ENCODE peak calls at places on chromosomes 16 and 17, in seven cellular contexts. L is testis, D is brain microvascular endothelial cell, N is left lung, J is AG04450, Z is esophagus muscularis mucosa, U is IMR-90. O is an unnamed sample.

GRCh38 chr17:62819511-62820221 is 11.6 kb upstream of the MARCHF10 start:
- DNase-seq in D (peak), Z (peak), U (peak), L (peak), N (peak), J (peak), O (peak)

GRCh38 chr16:86029131-86029741 is 130.3 kb downstream of the IRF8 start:
- DNase-seq in Z (no peak), D (peak), L (no peak), U (peak), J (peak), N (peak), O (peak)

GRCh38 chr17:75869282-75870141 is 8.9 kb downstream of the TRIM47 start:
- DNase-seq in U (peak), D (no peak), N (no peak), L (peak), J (no peak), Z (no peak), O (peak)

GRCh38 chr17:64780096-64781012 is 118.2 kb upstream of the SMURF2 start:
- DNase-seq in D (no peak), L (peak), Z (no peak), J (no peak), N (peak), U (no peak), O (peak)

GRCh38 chr16:66020061-66020460 is 346.4 kb upstream of the CDH5 start:
- DNase-seq in N (no peak), Z (no peak), U (peak), D (peak), J (no peak), L (no peak), O (peak)

GRCh38 chr17:81824595-81824994 is 8.5 kb downstream of the MCRIP1 start:
- DNase-seq in J (no peak), U (no peak), N (no peak), Z (no peak), L (no peak), D (no peak), O (no peak)

GRCh38 chr17:7019839-7020519 is 2.9 kb upstream of the BCL6B start:
- DNase-seq in U (peak), L (peak), Z (no peak), J (no peak), N (no peak), D (no peak), O (peak)

GRCh38 chr17:80709090-80709695 is 164.6 kb downstream of the RPTOR start:
- DNase-seq in N (no peak), L (no peak), D (no peak), J (no peak), U (no peak), Z (no peak), O (no peak)

GRCh38 chr16:50309527-50310307 is 43.4 kb downstream of the ADCY7 start:
- DNase-seq in J (no peak), D (no peak), Z (no peak), N (no peak), U (no peak), L (peak), O (peak)

GRCh38 chr17:40456396-40456951 is 13.2 kb downstream of the IGFBP4 start:
- DNase-seq in N (no peak), J (no peak), D (no peak), Z (no peak), U (no peak), L (no peak), O (peak)

GRCh38 chr17:49691086-49691676 is 13.3 kb upstream of the SPOP start:
- DNase-seq in Z (no peak), D (peak), N (no peak), U (no peak), L (peak), J (no peak), O (peak)
- H3K27ac ChIP-seq in Z (peak), D (peak), N (peak), U (no peak), L (peak), J (no peak), O (peak)

DNA sequence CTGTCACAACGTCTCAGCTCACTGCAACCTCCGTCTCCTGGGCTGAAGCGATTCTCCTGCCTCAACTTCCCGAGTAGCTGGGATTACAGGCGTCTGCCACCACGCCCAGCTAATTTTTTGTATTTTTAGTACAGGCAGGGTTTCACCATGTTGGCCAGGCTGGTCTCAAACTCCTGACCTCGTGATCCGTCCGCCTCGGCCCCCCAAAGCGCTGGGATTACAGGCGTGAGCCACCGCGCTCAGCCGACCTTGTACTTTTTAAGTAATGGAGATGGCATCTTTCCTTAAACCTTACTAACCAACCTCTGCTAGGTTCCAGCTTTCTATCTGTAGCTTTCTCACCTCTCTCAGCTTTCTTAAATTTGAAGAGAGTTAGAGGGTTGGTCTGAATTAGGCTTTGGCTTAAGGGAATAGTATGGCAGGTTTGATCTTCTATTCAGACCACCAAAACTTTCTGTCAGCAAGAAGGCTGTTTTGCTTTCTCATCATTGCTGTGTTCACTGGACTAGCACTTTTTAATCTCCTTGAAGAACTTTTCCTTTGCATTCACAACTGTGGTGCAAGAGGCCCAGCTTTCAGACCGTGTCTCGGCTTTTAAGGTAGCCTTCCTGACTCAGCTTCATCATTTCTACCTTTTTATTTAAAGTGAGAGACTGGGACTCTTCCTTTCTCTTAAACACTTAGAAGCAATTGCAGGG is 28.0 kb downstream of the YWHAE start:
- DNase-seq in L (no peak), Z (no peak), U (no peak), N (no peak), D (no peak), J (no peak), O (no peak)
- TF ChIP-seq CTCF in L (no peak), Z (no peak), U (no peak), N (no peak), D (no peak), J (no peak), O (no peak)

DNA sequence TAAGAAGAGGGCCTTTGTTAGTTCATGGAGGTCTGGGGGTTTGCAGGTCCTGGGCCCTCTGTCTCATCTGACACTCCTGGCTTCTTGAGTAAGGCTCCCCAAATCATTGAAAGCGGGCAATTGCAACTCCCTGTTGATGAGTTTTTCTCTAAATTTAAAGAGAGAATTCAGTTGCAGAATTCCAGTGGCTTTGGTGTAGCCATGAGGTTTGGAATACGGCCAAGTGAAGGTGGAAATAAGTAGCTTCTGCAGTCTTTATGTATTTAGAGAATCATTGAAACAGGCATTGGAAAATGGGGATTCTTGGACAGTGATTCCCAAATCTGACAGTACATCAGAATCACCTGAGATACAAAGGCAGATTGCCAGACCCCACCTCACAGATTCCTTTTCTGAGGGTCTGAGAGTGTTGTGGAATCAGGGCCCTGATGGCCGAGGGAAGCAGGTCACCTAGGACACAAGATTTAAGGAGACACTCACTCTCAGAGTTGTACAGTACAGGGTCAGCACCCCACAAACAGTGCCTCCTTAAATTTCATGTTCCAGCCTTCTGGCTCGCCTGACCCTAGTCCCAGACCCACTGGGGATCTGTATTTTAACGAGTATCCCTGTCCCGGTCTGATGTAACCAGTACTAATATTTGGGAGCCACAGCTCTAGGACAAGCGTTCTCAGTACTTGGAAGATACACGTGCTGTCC is 37.7 kb downstream of the YPEL2 start:
- DNase-seq in J (no peak), Z (no peak), L (no peak), N (no peak), U (no peak), D (no peak), O (no peak)
- H3K27ac ChIP-seq in J (no peak), Z (peak), L (peak), N (peak), U (no peak), D (no peak), O (no peak)

GRCh38 chr17:30278032-30278431 is 13.7 kb downstream of the BLMH start:
- DNase-seq in U (peak), L (peak), D (peak), J (no peak), Z (no peak), N (no peak), O (no peak)
- TF ChIP-seq CTCF in U (peak), L (peak), D (peak), J (peak), Z (peak), N (peak), O (peak)

GRCh38 chr17:28967240-28968135 is 16.2 kb upstream of the PHF12 start:
- DNase-seq in J (no peak), Z (no peak), N (no peak), U (no peak), L (no peak), D (no peak), O (peak)

GRCh38 chr17:28969706-28970393 is 18.5 kb upstream of the PHF12 start:
- DNase-seq in D (no peak), L (no peak), J (no peak), N (no peak), U (no peak), Z (no peak), O (peak)

GRCh38 chr17:28970879-28971278 is 19.6 kb upstream of the PHF12 start:
- DNase-seq in U (no peak), N (no peak), L (peak), Z (no peak), D (no peak), J (no peak), O (peak)

GRCh38 chr17:28968914-28969295 is 17.6 kb upstream of the PHF12 start:
- DNase-seq in N (no peak), U (no peak), L (no peak), Z (no peak), D (no peak), J (no peak), O (peak)

DNA sequence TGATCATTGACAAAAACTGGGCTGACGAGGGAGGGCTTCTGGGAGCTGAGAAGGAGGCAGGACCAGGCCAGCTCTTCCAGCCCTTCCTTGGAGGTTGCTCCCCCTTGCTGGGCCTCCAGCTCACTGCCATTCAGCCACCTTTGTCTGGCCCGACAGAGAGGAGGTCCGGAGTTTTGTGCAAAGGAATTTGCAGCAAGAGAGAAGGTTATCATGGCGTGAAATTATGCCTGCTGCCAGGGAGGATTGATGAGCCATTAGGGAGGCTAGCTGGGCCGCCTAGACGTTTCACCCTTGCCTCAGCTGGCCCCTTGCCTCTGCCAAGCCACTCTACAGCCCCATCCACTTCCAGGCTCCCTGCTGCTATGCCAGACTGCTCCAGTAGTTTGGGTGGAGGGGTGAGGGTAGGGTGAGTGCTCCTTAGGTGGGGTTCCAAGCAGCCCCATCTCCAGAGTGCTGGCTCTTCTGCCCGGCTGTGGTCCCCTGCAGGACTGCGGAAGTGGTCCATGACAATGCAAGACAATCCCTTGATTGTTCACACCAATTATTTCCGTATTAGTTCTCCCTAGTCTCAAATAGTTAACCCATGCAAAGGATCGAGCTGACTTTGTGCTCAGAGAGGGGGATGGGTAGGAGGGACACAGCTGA is 17.1 kb upstream of the PHF12 start:
- DNase-seq in N (no peak), J (no peak), D (no peak), U (no peak), L (no peak), Z (no peak), O (peak)
- H3K27ac ChIP-seq in N (no peak), J (no peak), D (no peak), U (no peak), L (no peak), Z (no peak), O (no peak)

GRCh38 chr17:33945641-33946546 is 309.2 kb upstream of the CCL2 start:
- DNase-seq in L (no peak), Z (no peak), U (no peak), D (no peak), N (no peak), J (no peak), O (no peak)
- TF ChIP-seq CTCF in L (no peak), Z (no peak), U (no peak), D (no peak), N (no peak), J (no peak), O (no peak)

GRCh38 chr16:4233431-4233830 is 8.4 kb downstream of the SRL start:
- DNase-seq in L (no peak), U (peak), D (no peak), N (no peak), Z (no peak), J (no peak), O (no peak)
- H3K27ac ChIP-seq in L (peak), U (no peak), D (no peak), N (no peak), Z (no peak), J (no peak), O (no peak)

GRCh38 chr17:74814453-74814852 is 38.3 kb upstream of the NAT9 start:
- DNase-seq in U (no peak), N (no peak), D (no peak), J (no peak), Z (no peak), L (no peak), O (no peak)
- TF ChIP-seq CTCF in U (peak), N (no peak), D (peak), J (no peak), Z (no peak), L (no peak), O (peak)

O was measured in osteoblast.